ENCODE peak calls at places on chromosomes 3 and 15, in five cellular contexts. W is NCI-H1105; F is H4; V is activated effector memory CD4-positive, alpha-beta T cell treated with Interleukin-2 at 50 U/mL for 16 hours; Y is RWPE1. B is an unnamed sample.

GRCh38 chr3:32568953-32569352 is 1.7 kb downstream of the DYNC1LI1 start:
- DNase-seq in Y (no peak), W (no peak), V (no peak), F (no peak), B (no peak)

GRCh38 chr15:96494530-96494929 is 164.0 kb downstream of the NR2F2 start:
- DNase-seq in Y (no peak), W (no peak), F (no peak), V (no peak), B (no peak)

GRCh38 chr3:100810671-100811070 is 101.4 kb downstream of the TFG start:
- DNase-seq in Y (no peak), F (no peak), W (no peak), V (no peak), B (no peak)

GRCh38 chr15:78162038-78162437 is 12.9 kb downstream of the IDH3A start:
- DNase-seq in F (no peak), W (no peak), V (no peak), Y (no peak), B (no peak)

GRCh38 chr3:107242579-107242978 is 134.7 kb upstream of the CCDC54 start:
- DNase-seq in Y (no peak), W (peak), V (no peak), F (no peak), B (no peak)

GRCh38 chr15:27648359-27648758 is 450.8 kb downstream of the OCA2 start:
- DNase-seq in V (no peak), F (no peak), W (no peak), Y (no peak), B (no peak)

GRCh38 chr3:149615731-149616221 is 42.0 kb downstream of the WWTR1 start:
- DNase-seq in Y (no peak), F (no peak), V (no peak), W (no peak), B (no peak)

GRCh38 chr15:29638011-29638410 is 184.3 kb downstream of the TJP1 start:
- DNase-seq in F (no peak), V (no peak), W (no peak), Y (no peak), B (no peak)

GRCh38 chr3:13009132-13009945 is 63.9 kb downstream of the IQSEC1 start:
- DNase-seq in Y (no peak), V (peak), F (peak), W (no peak), B (peak)

GRCh38 chr15:70411464-70411863 is 313.7 kb upstream of the TLE3 start:
- DNase-seq in W (no peak), Y (no peak), F (no peak), V (no peak), B (no peak)

GRCh38 chr15:64459382-64459781 is 996 bp upstream of the ZNF609 start:
- DNase-seq in W (no peak), Y (no peak), F (no peak), V (no peak), B (no peak)

GRCh38 chr3:37765591-37766219 is 96.0 kb upstream of the CTDSPL start:
- DNase-seq in V (no peak), F (no peak), Y (no peak), W (no peak), B (no peak)

GRCh38 chr3:37806505-37807291 is 55.0 kb upstream of the CTDSPL start:
- DNase-seq in F (no peak), W (no peak), V (no peak), Y (no peak), B (no peak)

GRCh38 chr3:28667646-28668376 is 319.2 kb upstream of the AZI2 start:
- DNase-seq in Y (peak), V (no peak), F (peak), W (peak), B (no peak)

GRCh38 chr3:105688821-105689220 is 180.0 kb downstream of the CBLB start:
- DNase-seq in Y (no peak), W (no peak), F (no peak), V (no peak), B (no peak)

GRCh38 chr15:88704791-88705768 is 66.3 kb downstream of the ISG20 start:
- DNase-seq in Y (no peak), V (no peak), F (no peak), W (peak), B (peak)

GRCh38 chr3:38989932-38990510 is 61.7 kb downstream of the SCN11A start:
- DNase-seq in Y (no peak), V (no peak), F (no peak), W (no peak), B (no peak)

GRCh38 chr15:63601026-63601726 is 4.0 kb downstream of the FBXL22 start:
- DNase-seq in F (no peak), Y (peak), W (no peak), V (peak), B (peak)

GRCh38 chr3:8610961-8611360 is 33.6 kb downstream of the SSUH2 start:
- DNase-seq in Y (no peak), F (no peak), W (no peak), V (no peak), B (peak)

GRCh38 chr15:92385096-92385495 is 8.6 kb upstream of the ST8SIA2 start:
- DNase-seq in Y (peak), V (no peak), W (no peak), F (no peak), B (no peak)

GRCh38 chr15:98785796-98786581 is 137.7 kb downstream of the IGF1R start:
- DNase-seq in F (no peak), V (no peak), Y (no peak), W (no peak), B (no peak)

GRCh38 chr3:129228891-129229585 is 20.4 kb upstream of the COPG1 start:
- DNase-seq in W (no peak), F (peak), Y (peak), V (no peak), B (no peak)

GRCh38 chr3:2870714-2871353 is 239.3 kb downstream of the IL5RA start:
- DNase-seq in Y (no peak), F (no peak), W (no peak), V (no peak), B (no peak)

GRCh38 chr15:61050844-61051569 is 178.1 kb downstream of the RORA start:
- DNase-seq in V (no peak), F (peak), W (no peak), Y (no peak), B (no peak)

GRCh38 chr3:117725314-117725713 is 1015.7 kb downstream of the TUSC7 start:
- DNase-seq in F (no peak), V (no peak), W (no peak), Y (no peak), B (no peak)

GRCh38 chr3:85632921-85633320 is 674.1 kb downstream of the CADM2 start:
- DNase-seq in Y (no peak), W (no peak), F (no peak), V (no peak), B (no peak)

GRCh38 chr15:78734441-78735064 is 76.7 kb downstream of the ADAMTS7 start:
- DNase-seq in Y (no peak), W (no peak), V (no peak), F (no peak), B (no peak)

GRCh38 chr3:13106308-13106970 is 33.2 kb upstream of the IQSEC1 start:
- DNase-seq in V (no peak), Y (peak), W (no peak), F (no peak), B (no peak)

B was measured in suprapubic skin.